ENCODE peak calls at places on chromosomes 4 and X, in ten cellular contexts. I, K, X, C, E, N, F, J, Z and B are unnamed samples.

GRCh38 chr4:76821661-76822060 is 76.3 kb downstream of the SOWAHB start:
- DNase-seq in I (no peak), K (peak), X (no peak), C (no peak), E (no peak), N (no peak), F (peak), J (no peak), Z (no peak), B (no peak)

GRCh38 chr4:48333587-48333986 is 7.7 kb upstream of the SLAIN2 start:
- DNase-seq in I (no peak), K (no peak), X (no peak), C (no peak), E (no peak), N (no peak), F (no peak), J (no peak), Z (no peak), B (no peak)

GRCh38 chr4:12144051-12144450 is 715.4 kb upstream of the HS3ST1 start:
- DNase-seq in I (no peak), K (no peak), X (no peak), C (no peak), E (no peak), N (no peak), F (no peak), J (no peak), Z (no peak), B (no peak)

GRCh38 chr4:112167790-112168189 is 22.5 kb downstream of the FAM241A start:
- DNase-seq in I (no peak), K (no peak), X (no peak), C (no peak), E (peak), N (peak), F (no peak), J (no peak), Z (no peak), B (no peak)

GRCh38 chrX:103776586-103776985 is at the start of gene PLP1:
- DNase-seq in I (no peak), K (no peak), X (no peak), C (no peak), E (no peak), N (no peak), F (no peak), J (no peak), Z (no peak), B (no peak)

GRCh38 chr4:158157412-158157811 is 15.4 kb downstream of the GASK1B start:
- DNase-seq in I (no peak), K (no peak), X (no peak), C (no peak), E (no peak), N (no peak), F (no peak), J (no peak), Z (no peak), B (no peak)

GRCh38 chrX:130299279-130300009 is 30.7 kb upstream of the ZNF280C start:
- DNase-seq in I (no peak), K (no peak), X (no peak), C (peak), E (no peak), N (no peak), F (no peak), J (no peak), Z (no peak), B (peak)

GRCh38 chr4:56668267-56668666 is 12.8 kb downstream of the HOPX start:
- DNase-seq in I (no peak), K (no peak), X (no peak), C (no peak), E (no peak), N (no peak), F (no peak), J (no peak), Z (no peak), B (peak)

GRCh38 chr4:2412885-2413716 is 5.3 kb downstream of the ZFYVE28 start:
- DNase-seq in I (peak), K (peak), X (peak), C (no peak), E (peak), N (peak), F (peak), J (peak), Z (peak), B (peak)

GRCh38 chr4:9947168-9948062 is 73.9 kb downstream of the SLC2A9 start:
- DNase-seq in I (no peak), K (no peak), X (no peak), C (no peak), E (no peak), N (no peak), F (no peak), J (no peak), Z (no peak), B (no peak)

GRCh38 chr4:5381981-5382441 is 326.3 kb downstream of the EVC2 start:
- DNase-seq in I (no peak), K (no peak), X (no peak), C (no peak), E (no peak), N (no peak), F (peak), J (no peak), Z (no peak), B (no peak)

GRCh38 chr4:173333658-173334084 is 487 bp downstream of the HMGB2 start:
- DNase-seq in I (peak), K (no peak), X (no peak), C (no peak), E (peak), N (peak), F (no peak), J (no peak), Z (peak), B (no peak)

GRCh38 chrX:69236641-69237040 is 71.4 kb upstream of the PJA1 start:
- DNase-seq in I (no peak), K (no peak), X (no peak), C (no peak), E (no peak), N (no peak), F (no peak), J (no peak), Z (no peak), B (no peak)

GRCh38 chr4:80538276-80538926 is 202.9 kb downstream of the CFAP299 start:
- DNase-seq in I (no peak), K (no peak), X (no peak), C (no peak), E (no peak), N (no peak), F (no peak), J (no peak), Z (no peak), B (no peak)

GRCh38 chr4:150578745-150579470 is 3.0 kb upstream of the MAB21L2 start:
- DNase-seq in I (no peak), K (no peak), X (no peak), C (peak), E (no peak), N (no peak), F (no peak), J (no peak), Z (no peak), B (peak)

GRCh38 chrX:76184276-76184675 is 11.4 kb downstream of the PBDC1 start:
- DNase-seq in I (no peak), K (no peak), X (no peak), C (no peak), E (no peak), N (no peak), F (no peak), J (no peak), Z (no peak), B (no peak)

GRCh38 chr4:72112514-72113156 is 80.8 kb downstream of the NPFFR2 start:
- DNase-seq in I (no peak), K (no peak), X (no peak), C (no peak), E (no peak), N (no peak), F (peak), J (no peak), Z (no peak), B (no peak)

GRCh38 chr4:140617494-140618060 is 48.8 kb upstream of the UCP1 start:
- DNase-seq in I (no peak), K (no peak), X (no peak), C (no peak), E (no peak), N (no peak), F (no peak), J (no peak), Z (no peak), B (no peak)

GRCh38 chrX:76920621-76921020 is 493.1 kb downstream of the MAGEE1 start:
- DNase-seq in I (no peak), K (no peak), X (no peak), C (no peak), E (no peak), N (no peak), F (no peak), J (no peak), Z (no peak), B (no peak)

GRCh38 chr4:150533673-150534072 is 48.3 kb upstream of the MAB21L2 start:
- DNase-seq in I (no peak), K (no peak), X (no peak), C (no peak), E (no peak), N (no peak), F (no peak), J (no peak), Z (no peak), B (no peak)

GRCh38 chr4:41597494-41597893 is 59.5 kb downstream of the LIMCH1 start:
- DNase-seq in I (no peak), K (no peak), X (no peak), C (no peak), E (no peak), N (no peak), F (no peak), J (no peak), Z (no peak), B (no peak)

GRCh38 chr4:53763813-53764597 is 172.7 kb upstream of the LNX1 start:
- DNase-seq in I (no peak), K (peak), X (no peak), C (no peak), E (no peak), N (no peak), F (peak), J (no peak), Z (no peak), B (no peak)

GRCh38 chrX:136626237-136626636 is 21.7 kb upstream of the CD40LG start:
- DNase-seq in I (no peak), K (no peak), X (no peak), C (no peak), E (no peak), N (no peak), F (no peak), J (no peak), Z (no peak), B (no peak)